ENCODE peak calls at places on chromosomes 2 and 18, in ten cellular contexts. B is fibroblast of lung, W is adrenal gland, Q is OCI-LY7, R is pancreas, M is neural progenitor cell, V is mesenchymal stem cell, C is aorta, T is kidney, I is cardiac muscle cell. Y is an unnamed sample. For H3K4me1 and H3K9me3, the result is how much of the 10 kb centered on the place peaks cover.

GRCh38 chr2:85921659-85922058 is 32.9 kb upstream of the ST3GAL5 start:
- DNase-seq in B (no peak), W (no peak), Q (no peak), R (no peak), M (no peak), V (no peak), C (no peak), T (no peak), I (no peak), Y (no peak)

GRCh38 chr2:230908595-230909191 is 16.3 kb downstream of the GPR55 start:
- DNase-seq in B (peak), W (peak), Q (no peak), R (no peak), M (no peak), V (peak), C (peak), T (no peak), I (no peak), Y (no peak)

GRCh38 chr2:122704109-122704563 is 948.7 kb downstream of the TSN start:
- DNase-seq in B (no peak), W (no peak), Q (no peak), R (no peak), M (no peak), V (no peak), C (no peak), T (no peak), I (no peak), Y (no peak)

GRCh38 chr2:20584045-20584636 is 66.8 kb downstream of the HS1BP3 start:
- DNase-seq in B (no peak), W (no peak), Q (no peak), R (no peak), M (no peak), V (no peak), C (peak), T (peak), I (no peak), Y (no peak)

GRCh38 chr2:203225423-203226039 is 13.3 kb upstream of the CYP20A1 start:
- DNase-seq in B (peak), W (no peak), Q (peak), R (no peak), M (peak), V (peak), C (no peak), T (no peak), I (peak), Y (no peak)

GRCh38 chr18:63970803-63971191 is 916 bp downstream of the SERPINB8 start:
- DNase-seq in B (peak), W (no peak), Q (no peak), R (peak), M (peak), V (peak), C (peak), T (peak), I (peak), Y (peak)

GRCh38 chr2:33420726-33421125 is 55.7 kb upstream of the RASGRP3 start:
- DNase-seq in B (peak), W (no peak), Q (no peak), R (no peak), M (no peak), V (no peak), C (no peak), T (no peak), I (no peak), Y (no peak)

GRCh38 chr2:176407711-176408110 is 138.5 kb downstream of the MTX2 start:
- DNase-seq in B (no peak), W (no peak), Q (no peak), R (no peak), M (no peak), V (no peak), C (no peak), T (no peak), I (no peak), Y (no peak)

GRCh38 chr2:30689496-30690125 is 117.6 kb downstream of the CAPN13 start:
- DNase-seq in B (no peak), W (no peak), Q (no peak), R (no peak), M (no peak), V (no peak), C (no peak), T (no peak), I (no peak), Y (no peak)

GRCh38 chr18:7338846-7339245 is 108.0 kb downstream of the LRRC30 start:
- DNase-seq in B (no peak), W (no peak), Q (no peak), R (no peak), M (no peak), V (no peak), C (no peak), T (no peak), I (no peak), Y (no peak)

GRCh38 chr2:9820020-9820973 is 23.0 kb upstream of the TAF1B start:
- DNase-seq in B (peak), W (no peak), Q (no peak), R (no peak), M (no peak), V (peak), C (peak), T (no peak), I (no peak), Y (no peak)

GRCh38 chr2:233152541-233152940 is 92.4 kb downstream of the INPP5D start:
- DNase-seq in B (peak), W (peak), Q (no peak), R (no peak), M (no peak), V (no peak), C (no peak), T (no peak), I (peak), Y (no peak)

GRCh38 chr2:241890524-241891235 is 21.2 kb downstream of the RTP5 start:
- DNase-seq in B (no peak), W (no peak), Q (no peak), R (peak), M (no peak), V (no peak), C (no peak), T (peak), I (no peak), Y (no peak)

GRCh38 chr2:72024451-72025175 is 123.0 kb downstream of the CYP26B1 start:
- DNase-seq in B (no peak), W (no peak), Q (no peak), R (no peak), M (no peak), V (no peak), C (peak), T (no peak), I (no peak), Y (peak)

GRCh38 chr2:10140841-10141610 is 18.5 kb downstream of the RRM2 start:
- DNase-seq in B (no peak), W (no peak), Q (no peak), R (no peak), M (no peak), V (no peak), C (no peak), T (no peak), I (no peak), Y (no peak)

GRCh38 chr2:126220336-126220735 is 435.6 kb upstream of the GYPC start:
- DNase-seq in B (peak), W (no peak), Q (no peak), R (no peak), M (no peak), V (peak), C (no peak), T (no peak), I (no peak), Y (no peak)

GRCh38 chr2:202542142-202542541 is 92.6 kb upstream of the FAM117B start:
- DNase-seq in B (no peak), W (no peak), Q (no peak), R (no peak), M (no peak), V (no peak), C (no peak), T (no peak), I (no peak), Y (no peak)

GRCh38 chr2:47737191-47737975 is 45.6 kb upstream of the MSH6 start:
- DNase-seq in B (no peak), W (no peak), Q (no peak), R (no peak), M (no peak), V (peak), C (no peak), T (no peak), I (no peak), Y (no peak)

GRCh38 chr2:47741101-47741500 is 41.8 kb upstream of the MSH6 start:
- DNase-seq in B (no peak), W (no peak), Q (no peak), R (no peak), M (no peak), V (no peak), C (no peak), T (no peak), I (no peak), Y (no peak)

GRCh38 chr2:47744074-47744473 is 38.9 kb upstream of the MSH6 start:
- DNase-seq in B (no peak), W (no peak), Q (no peak), R (no peak), M (no peak), V (no peak), C (no peak), T (no peak), I (no peak), Y (no peak)

GRCh38 chr2:47738331-47738730 is 44.6 kb upstream of the MSH6 start:
- DNase-seq in B (no peak), W (no peak), Q (peak), R (no peak), M (no peak), V (no peak), C (no peak), T (no peak), I (no peak), Y (no peak)

DNA sequence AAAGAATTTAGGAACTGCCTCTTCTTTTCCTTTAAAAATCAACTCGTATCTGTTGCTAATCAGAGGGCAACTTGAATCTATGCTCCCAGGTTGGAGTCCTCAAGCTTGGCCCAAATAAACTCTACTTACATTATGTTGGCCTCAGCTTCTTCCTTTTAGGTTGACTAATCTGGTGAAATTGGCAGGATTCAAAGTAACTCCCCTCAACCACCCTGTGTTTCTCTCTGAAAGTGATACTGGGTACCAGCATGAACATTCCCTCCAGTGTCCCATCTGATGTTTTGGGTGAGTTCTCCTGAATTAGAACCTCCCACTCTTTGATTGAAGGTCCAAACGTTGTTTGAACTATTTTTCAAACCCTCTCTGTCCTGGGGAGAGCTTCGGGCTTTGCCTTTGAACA is 41.3 kb upstream of the MSH6 start:
- DNase-seq in B (no peak), W (no peak), Q (no peak), R (no peak), M (no peak), V (no peak), C (no peak), T (no peak), I (no peak), Y (no peak)
- H3K4me1 ChIP-seq in B (under half), W (under half), Q (half or more), R (under half), M (under half), V (under half), C (under half), T (under half), I (under half), Y (under half)

DNA sequence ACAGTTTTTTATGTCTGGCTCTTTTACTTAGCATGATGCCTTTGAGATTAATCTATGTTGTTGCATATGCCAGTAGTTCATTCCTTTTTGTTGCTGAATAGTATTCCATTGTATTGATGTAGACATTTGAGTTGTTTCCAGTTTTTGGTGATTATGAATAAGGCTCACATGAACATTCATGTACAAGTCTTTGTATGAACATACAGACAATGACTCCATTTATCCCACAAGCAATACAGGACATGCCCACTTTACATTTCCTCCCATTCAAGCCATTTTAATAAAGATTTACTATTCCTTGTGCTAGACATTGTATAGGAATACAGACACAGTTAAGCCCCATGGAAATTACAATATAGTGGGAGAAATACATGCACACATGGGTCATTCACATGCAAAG is 118.0 kb downstream of the TRIM43 start:
- DNase-seq in B (no peak), W (no peak), Q (no peak), R (no peak), M (no peak), V (no peak), C (no peak), T (no peak), I (no peak), Y (no peak)
- H3K9me3 ChIP-seq in B (under half), W (under half), Q (under half), R (under half), M (under half), V (under half), C (under half), T (under half), I (under half), Y (under half)

DNA sequence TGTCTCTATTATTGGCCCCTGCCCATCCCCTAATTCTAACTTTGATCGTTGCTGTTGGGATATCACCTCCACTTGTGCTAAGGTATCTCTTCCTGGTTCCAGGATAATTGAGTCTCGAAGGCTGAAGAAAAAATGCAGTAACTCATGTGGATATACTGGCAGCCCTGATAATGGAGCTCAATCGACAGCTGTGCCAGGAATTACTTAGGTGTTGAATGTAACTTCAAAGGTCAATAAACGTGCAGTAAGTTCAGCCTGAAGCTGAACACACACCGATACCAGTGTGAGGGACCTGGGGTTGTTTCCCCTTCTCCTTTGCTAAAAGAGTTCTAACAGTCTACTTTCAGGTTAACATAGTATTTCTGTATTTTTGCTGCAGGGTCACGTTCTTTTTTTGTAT is 11.9 kb upstream of the REG3G start:
- DNase-seq in B (no peak), W (no peak), Q (no peak), R (no peak), M (no peak), V (no peak), C (no peak), T (no peak), I (no peak), Y (no peak)
- H3K4me3 ChIP-seq in B (no peak), W (no peak), Q (no peak), R (no peak), M (no peak), V (no peak), C (no peak), T (no peak), I (no peak), Y (no peak)

DNA sequence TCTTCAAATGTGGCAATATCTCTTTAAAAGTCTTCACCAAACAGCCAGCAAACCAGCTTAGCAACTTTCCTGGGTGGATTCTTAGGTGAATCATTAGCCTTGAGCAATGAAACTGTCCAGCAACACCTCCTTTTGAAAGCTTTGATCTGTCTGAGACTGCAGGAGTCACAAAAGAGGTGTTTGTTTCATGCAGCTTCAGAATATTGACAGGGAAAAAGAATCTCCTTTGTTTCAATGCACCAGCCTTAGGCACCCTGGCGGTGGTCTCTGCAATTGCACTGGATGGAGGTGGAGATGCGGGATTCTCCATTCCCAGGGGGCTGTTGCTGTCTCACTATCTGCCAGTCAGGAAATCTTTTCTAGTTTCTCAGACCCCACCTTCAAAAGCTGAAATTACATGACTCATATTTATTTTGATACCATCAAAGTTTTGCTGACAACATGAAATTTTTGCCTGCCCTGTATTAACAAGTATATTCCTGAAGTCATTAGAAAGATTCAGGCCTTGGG is 76.0 kb upstream of the DSG1 start:
- DNase-seq in B (peak), W (no peak), Q (no peak), R (no peak), M (peak), V (peak), C (no peak), T (no peak), I (peak), Y (no peak)
- H3K4me1 ChIP-seq in B (under half), W (under half), Q (under half), R (under half), M (under half), V (under half), C (under half), T (under half), I (under half), Y (under half)

GRCh38 chr2:240523451-240524281 is 34.1 kb downstream of the ANKMY1 start:
- DNase-seq in B (no peak), W (peak), Q (no peak), R (peak), M (no peak), V (no peak), C (peak), T (no peak), I (no peak), Y (no peak)
- H3K9me3 ChIP-seq in B (under half), W (under half), Q (under half), R (under half), M (under half), V (under half), C (under half), T (under half), I (under half), Y (under half)

GRCh38 chr18:79070486-79070885 is 1.3 kb downstream of the ATP9B start:
- DNase-seq in B (no peak), W (no peak), Q (no peak), R (no peak), M (no peak), V (no peak), C (no peak), T (no peak), I (no peak), Y (no peak)
- H3K4me3 ChIP-seq in B (peak), W (no peak), Q (peak), R (no peak), M (peak), V (peak), C (peak), T (peak), I (peak), Y (peak)